ENCODE peak calls at places on chromosomes 13 and 19, in four cellular contexts. M, A, G and P are unnamed samples.

GRCh38 chr13:41222259-41222852 is 28.0 kb upstream of the KBTBD7 start:
- DNase-seq in A (peak; percentile 67), M (peak; percentile 64), G (peak; percentile 37), P (peak; percentile 45)

GRCh38 chr13:99528547-99528946 is 27.3 kb downstream of the TM9SF2 start:
- DNase-seq in G (no peak), A (no peak), M (no peak), P (no peak)

GRCh38 chr13:40993987-40994386 is 25.1 kb downstream of the ELF1 start:
- DNase-seq in M (no peak), A (peak; percentile 32), G (no peak), P (no peak)

GRCh38 chr13:98228661-98229349 is 51.7 kb upstream of the RNF113B start:
- DNase-seq in A (no peak), M (peak; percentile 48), G (no peak), P (no peak)

GRCh38 chr13:32206097-32206740 is 108.9 kb downstream of the ZAR1L start:
- DNase-seq in A (no peak), G (no peak), M (no peak), P (no peak)

GRCh38 chr19:58572818-58573657 is at the start of gene MZF1:
- DNase-seq in A (peak; percentile 100), G (peak; percentile 99), M (peak; percentile 100), P (peak; percentile 99)

GRCh38 chr19:52464798-52465470 is 11.6 kb downstream of the ZNF578 start:
- DNase-seq in G (no peak), A (peak; percentile 71), M (no peak), P (no peak)

GRCh38 chr19:18942692-18943091 is 1.7 kb upstream of the HOMER3 start:
- DNase-seq in G (no peak), A (no peak), M (no peak), P (no peak)

GRCh38 chr13:36275190-36276002 is 22.2 kb downstream of the CCDC169 start:
- DNase-seq in G (no peak), M (peak; percentile 83), A (no peak), P (no peak)

GRCh38 chr13:24348797-24349515 is 39.6 kb downstream of the C1QTNF9 start:
- DNase-seq in G (no peak), M (no peak), A (no peak), P (no peak)

GRCh38 chr13:34678154-34678553 is 263.9 kb upstream of the NBEA start:
- DNase-seq in G (no peak), M (no peak), A (no peak), P (no peak)

GRCh38 chr19:13115936-13116281 is 631 bp downstream of the TRMT1 start:
- DNase-seq in G (no peak), M (peak; percentile 27), A (peak; percentile 24), P (no peak)

GRCh38 chr19:19461671-19462622 is 53.4 kb downstream of the TSSK6 start:
- DNase-seq in G (peak; percentile 27), A (peak; percentile 97), M (peak; percentile 37), P (peak; percentile 72)

GRCh38 chr13:45196622-45197021 is 4.2 kb downstream of the KCTD4 start:
- DNase-seq in G (no peak), A (no peak), M (peak; percentile 89), P (no peak)

GRCh38 chr13:46728777-46729176 is 68.2 kb downstream of the ESD start:
- DNase-seq in M (peak; percentile 31), A (no peak), G (no peak), P (no peak)

GRCh38 chr19:29800086-29800825 is 11.5 kb upstream of the CCNE1 start:
- DNase-seq in G (no peak), A (no peak), M (no peak), P (no peak)

GRCh38 chr19:55210120-55210493 is 806 bp upstream of the PTPRH start:
- DNase-seq in A (no peak), G (no peak), M (peak; percentile 97), P (no peak)

GRCh38 chr19:56748443-56748842 is 76.9 kb upstream of the ZNF835 start:
- DNase-seq in G (no peak), A (no peak), M (peak; percentile 26), P (no peak)

GRCh38 chr13:112194167-112194530 is 127.2 kb downstream of the SOX1 start:
- DNase-seq in G (no peak), M (no peak), A (no peak), P (no peak)

GRCh38 chr19:3554254-3555083 is 2.9 kb downstream of the MFSD12 start:
- DNase-seq in G (no peak), A (no peak), M (no peak), P (no peak)

GRCh38 chr19:328025-328505 is 16.5 kb downstream of the MIER2 start:
- DNase-seq in G (no peak), A (no peak), M (no peak), P (no peak)

GRCh38 chr13:61149333-61149730 is 266.3 kb downstream of the PCDH20 start:
- DNase-seq in A (no peak), M (no peak), G (no peak), P (no peak)

GRCh38 chr13:114010401-114011101 is 36.7 kb upstream of the C13orf46 start:
- DNase-seq in M (no peak), G (no peak), A (no peak), P (peak; percentile 32)

GRCh38 chr19:57263244-57263643 is 17.0 kb upstream of the ZNF460 start:
- DNase-seq in A (no peak), G (no peak), M (no peak), P (no peak)

GRCh38 chr19:359653-359925 is 15.0 kb upstream of the MIER2 start:
- DNase-seq in A (no peak), M (no peak), G (no peak), P (no peak)

GRCh38 chr19:41535029-41535622 is 40.8 kb upstream of the CEACAM21 start:
- DNase-seq in A (no peak), M (no peak), G (no peak), P (no peak)

GRCh38 chr19:41540041-41540695 is 35.8 kb upstream of the CEACAM21 start:
- DNase-seq in G (no peak), A (no peak), M (no peak), P (no peak)

GRCh38 chr19:41533691-41534090 is 42.3 kb upstream of the CEACAM21 start:
- DNase-seq in A (no peak), M (no peak), G (no peak), P (no peak)

GRCh38 chr19:41541990-41542584 is 33.9 kb upstream of the CEACAM21 start:
- DNase-seq in A (peak; percentile 55), M (peak; percentile 34), G (no peak), P (peak; percentile 66)

GRCh38 chr19:41537789-41538188 is 38.2 kb upstream of the CEACAM21 start:
- DNase-seq in A (no peak), G (no peak), M (peak; percentile 41), P (no peak)
- TF ChIP-seq CTCF in A (peak; percentile 46), G (peak; percentile 19), M (peak; percentile 62), P (peak; percentile 34)

DNA sequence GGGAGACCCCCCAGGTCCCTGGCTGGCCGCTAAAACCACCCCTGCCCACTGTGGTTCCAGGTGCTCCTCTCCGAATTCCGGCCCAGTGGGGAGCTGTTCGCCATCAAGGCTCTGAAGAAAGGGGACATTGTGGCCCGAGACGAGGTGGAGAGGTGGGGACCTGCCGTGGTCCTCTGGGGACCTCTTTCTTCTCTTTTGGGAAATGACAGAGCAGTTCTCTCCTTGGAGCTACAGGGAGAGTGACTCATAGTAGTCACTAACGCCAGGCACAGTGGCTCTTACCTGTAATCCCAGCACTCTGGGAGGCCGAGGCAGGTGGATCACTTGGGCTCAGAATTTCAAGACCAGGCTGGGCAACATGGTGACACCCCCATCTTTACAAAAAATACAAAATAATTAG is 7.3 kb downstream of the PTGER1 start:
- DNase-seq in M (no peak), G (no peak), A (no peak), P (no peak)
- TF ChIP-seq CTCF in M (no peak), G (no peak), A (peak; percentile 22), P (no peak)

GRCh38 chr19:42325896-42326771 is 699 bp downstream of the MEGF8 start:
- DNase-seq in G (no peak), A (peak; percentile 53), M (no peak), P (peak; percentile 54)

GRCh38 chr19:42323473-42323851 is 2.0 kb upstream of the MEGF8 start:
- DNase-seq in G (no peak), M (no peak), A (peak; percentile 90), P (no peak)

GRCh38 chr19:42325308-42325895 is at the start of gene MEGF8:
- DNase-seq in M (peak; percentile 98), A (peak; percentile 99), G (peak; percentile 95), P (peak; percentile 98)

GRCh38 chr19:42323852-42324654 is 1.4 kb upstream of the MEGF8 start:
- DNase-seq in G (no peak), A (no peak), M (no peak), P (peak; percentile 38)

GRCh38 chr19:42324655-42325307 is 654 bp upstream of the MEGF8 start:
- DNase-seq in A (no peak), M (no peak), G (no peak), P (peak; percentile 41)
- TF ChIP-seq CTCF in A (no peak), M (peak; percentile 95), G (peak; percentile 95), P (peak; percentile 66)

GRCh38 chr13:91882918-91883317 is 484.5 kb downstream of the GPC5 start:
- DNase-seq in M (no peak), A (no peak), G (no peak), P (no peak)
- TF ChIP-seq CTCF in M (no peak), A (no peak), G (no peak), P (no peak)

GRCh38 chr19:48616491-48617056 is 1.7 kb upstream of the FAM83E start:
- DNase-seq in M (no peak), G (no peak), A (peak; percentile 28), P (no peak)

GRCh38 chr19:48618278-48618915 is 581 bp downstream of the RPL18 start:
- DNase-seq in G (no peak), A (no peak), M (no peak), P (no peak)

GRCh38 chr19:48617146-48617937 is 1.6 kb downstream of the RPL18 start:
- DNase-seq in A (peak; percentile 28), M (no peak), G (no peak), P (no peak)

GRCh38 chr19:48618916-48619691 is at the start of the genes RPL18 and SPHK2:
- DNase-seq in A (peak; percentile 99), M (peak; percentile 100), G (peak; percentile 92), P (peak; percentile 95)

DNA sequence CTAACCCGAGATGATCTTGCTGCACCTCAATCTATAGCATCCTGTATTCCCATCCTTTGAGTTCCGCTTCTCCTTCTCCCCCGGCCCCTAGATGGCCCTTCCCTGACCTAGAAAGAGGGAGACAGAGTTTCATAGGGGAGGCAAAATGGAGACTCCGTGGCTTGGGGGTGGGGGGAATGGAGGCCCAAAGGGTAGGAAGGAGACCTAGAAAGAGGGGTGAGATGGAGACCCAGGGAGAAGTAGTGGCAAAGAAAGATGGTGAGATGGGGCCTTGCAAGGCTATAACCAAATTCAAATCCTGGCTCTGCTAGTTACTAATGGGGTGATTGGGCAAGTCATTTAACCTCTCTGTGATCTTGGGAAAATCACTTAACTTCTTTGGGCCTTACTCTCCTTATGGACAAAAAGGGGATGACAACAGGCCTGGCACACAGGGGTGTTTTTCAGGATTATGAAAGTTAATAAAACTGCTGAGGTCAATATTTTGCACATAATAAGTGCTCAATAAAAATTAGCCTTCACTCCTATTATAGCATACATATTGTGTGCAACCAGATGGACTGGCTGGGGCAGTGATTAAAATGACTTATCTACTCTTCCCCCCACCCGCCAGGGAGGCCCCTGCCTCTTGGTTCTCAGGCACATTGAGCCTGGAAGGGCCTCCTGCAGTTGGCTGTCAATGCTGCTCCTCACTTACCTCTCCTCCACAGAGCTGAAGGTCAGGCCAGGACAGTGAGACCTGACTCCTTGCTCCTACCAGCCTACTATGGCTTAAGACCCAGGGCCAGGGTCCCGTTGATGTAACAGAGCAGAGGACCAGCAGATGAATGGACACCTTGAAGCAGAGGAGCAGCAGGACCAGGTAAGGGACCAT is 623 bp downstream of the SPHK2 start:
- DNase-seq in M (peak; percentile 53), A (peak; percentile 30), G (no peak), P (no peak)
- TF ChIP-seq CTCF in M (no peak), A (peak; percentile 9), G (no peak), P (no peak)

GRCh38 chr13:30905932-30906383 is at the start of gene MEDAG:
- DNase-seq in M (peak; percentile 95), G (no peak), A (no peak), P (peak; percentile 27)
- TF ChIP-seq CTCF in M (no peak), G (no peak), A (no peak), P (no peak)